ENCODE peak calls at places on chromosomes 5 and 9, in ten cellular contexts. X is ascending aorta, L is sigmoid colon, K is adrenal gland, Y is lower lobe of right lung, G is cardiac fibroblast, W is fibroblast of lung, M is fibroblast of mammary gland, Q is heart left ventricle, O is uterus. B is an unnamed sample.

GRCh38 chr9:136143215-136144001 is 24.7 kb upstream of the TMEM250 start:
- DNase-seq in X (no peak), L (no peak), K (no peak), Y (no peak), G (peak), W (peak), M (peak), Q (no peak), O (no peak), B (peak)

GRCh38 chr5:150148408-150148927 is 7.2 kb downstream of the PDGFRB start:
- DNase-seq in X (peak), L (no peak), K (no peak), Y (no peak), G (no peak), W (no peak), M (peak), Q (no peak), O (no peak), B (no peak)

GRCh38 chr5:124889850-124890249 is 143.4 kb upstream of the ZNF608 start:
- DNase-seq in X (no peak), L (no peak), K (no peak), Y (no peak), G (no peak), W (no peak), M (no peak), Q (no peak), O (no peak), B (no peak)

GRCh38 chr5:102760815-102761214 is 5.7 kb downstream of the PAM start:
- DNase-seq in X (no peak), L (peak), K (no peak), Y (no peak), G (peak), W (peak), M (peak), Q (no peak), O (no peak), B (no peak)

GRCh38 chr9:95044731-95045508 is 272.6 kb downstream of the FANCC start:
- DNase-seq in X (no peak), L (no peak), K (no peak), Y (peak), G (no peak), W (no peak), M (no peak), Q (no peak), O (no peak), B (peak)

GRCh38 chr5:39072915-39073758 is 1.1 kb downstream of the RICTOR start:
- DNase-seq in X (peak), L (no peak), K (peak), Y (peak), G (peak), W (peak), M (peak), Q (no peak), O (no peak), B (peak)

GRCh38 chr9:23587433-23587832 is 238.6 kb downstream of the ELAVL2 start:
- DNase-seq in X (no peak), L (peak), K (peak), Y (peak), G (no peak), W (no peak), M (no peak), Q (peak), O (peak), B (no peak)

GRCh38 chr9:33076031-33076359 is 479 bp downstream of the SMU1 start:
- DNase-seq in X (no peak), L (no peak), K (no peak), Y (no peak), G (no peak), W (no peak), M (peak), Q (no peak), O (no peak), B (no peak)

GRCh38 chr9:79955300-79955699 is 383.5 kb downstream of the TLE4 start:
- DNase-seq in X (no peak), L (no peak), K (no peak), Y (no peak), G (peak), W (peak), M (no peak), Q (no peak), O (no peak), B (no peak)

GRCh38 chr9:131419716-131420115 is 25.8 kb downstream of the PRRC2B start:
- DNase-seq in X (no peak), L (no peak), K (no peak), Y (no peak), G (no peak), W (no peak), M (no peak), Q (no peak), O (no peak), B (no peak)

GRCh38 chr5:7398596-7399260 is 2.8 kb downstream of the ADCY2 start:
- DNase-seq in X (no peak), L (no peak), K (no peak), Y (no peak), G (no peak), W (no peak), M (no peak), Q (no peak), O (no peak), B (no peak)

GRCh38 chr9:86732514-86732913 is 214.8 kb downstream of the GAS1 start:
- DNase-seq in X (peak), L (peak), K (peak), Y (no peak), G (peak), W (peak), M (peak), Q (no peak), O (peak), B (no peak)

GRCh38 chr9:129202613-129203555 is 24.8 kb upstream of the IER5L start:
- DNase-seq in X (peak), L (peak), K (peak), Y (peak), G (peak), W (peak), M (peak), Q (peak), O (peak), B (peak)

GRCh38 chr9:80968611-80969010 is 720.7 kb downstream of the TLE1 start:
- DNase-seq in X (no peak), L (no peak), K (no peak), Y (no peak), G (peak), W (peak), M (peak), Q (no peak), O (no peak), B (no peak)
- TF ChIP-seq CTCF in X (no peak), L (no peak), K (no peak), Y (no peak), G (no peak), W (no peak), M (no peak), Q (no peak), O (no peak), B (no peak)

DNA sequence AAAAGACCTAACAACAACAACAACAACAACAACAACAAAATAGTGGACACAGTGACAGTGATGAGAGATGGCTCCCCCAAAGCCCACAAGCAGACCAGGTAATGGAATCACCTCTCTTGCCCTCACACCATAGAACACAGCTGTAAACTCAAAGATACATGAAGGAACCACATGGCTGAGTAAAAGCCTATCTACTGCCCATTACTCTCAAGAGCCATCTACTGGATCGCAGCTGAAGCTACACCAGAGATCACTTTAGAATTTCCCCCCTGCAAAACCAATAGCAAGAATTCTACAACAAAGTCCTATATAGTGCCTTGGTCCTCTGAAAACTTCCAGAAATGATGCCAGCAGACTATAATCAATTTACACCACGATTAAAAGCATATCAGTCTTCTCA is 1537.6 kb upstream of the CDH9 start:
- DNase-seq in X (no peak), L (no peak), K (no peak), Y (no peak), G (peak), W (no peak), M (peak), Q (no peak), O (no peak), B (no peak)
- TF ChIP-seq CTCF in X (no peak), L (no peak), K (no peak), Y (no peak), G (peak), W (no peak), M (peak), Q (no peak), O (no peak), B (peak)

GRCh38 chr9:26856413-26857032 is 36.1 kb downstream of the CAAP1 start:
- DNase-seq in X (no peak), L (no peak), K (peak), Y (no peak), G (peak), W (peak), M (peak), Q (no peak), O (no peak), B (peak)
- TF ChIP-seq CTCF in X (no peak), L (no peak), K (peak), Y (peak), G (peak), W (peak), M (peak), Q (peak), O (peak), B (peak)

GRCh38 chr5:99169309-99169708 is 240.5 kb upstream of the CHD1 start:
- DNase-seq in X (no peak), L (no peak), K (no peak), Y (no peak), G (peak), W (peak), M (peak), Q (no peak), O (no peak), B (no peak)
- TF ChIP-seq CTCF in X (no peak), L (peak), K (no peak), Y (no peak), G (no peak), W (peak), M (peak), Q (peak), O (no peak), B (no peak)

GRCh38 chr5:54909126-54909525 is 76.3 kb downstream of the ESM1 start:
- DNase-seq in X (no peak), L (no peak), K (no peak), Y (no peak), G (peak), W (no peak), M (peak), Q (no peak), O (no peak), B (no peak)

GRCh38 chr5:54904425-54904824 is 81.0 kb downstream of the ESM1 start:
- DNase-seq in X (no peak), L (no peak), K (no peak), Y (no peak), G (peak), W (peak), M (peak), Q (no peak), O (no peak), B (no peak)

GRCh38 chr5:54902817-54903473 is 82.4 kb downstream of the ESM1 start:
- DNase-seq in X (no peak), L (no peak), K (no peak), Y (no peak), G (peak), W (peak), M (peak), Q (no peak), O (no peak), B (no peak)

GRCh38 chr5:54905246-54905770 is 80.1 kb downstream of the ESM1 start:
- DNase-seq in X (no peak), L (no peak), K (no peak), Y (no peak), G (peak), W (no peak), M (peak), Q (no peak), O (no peak), B (no peak)

DNA sequence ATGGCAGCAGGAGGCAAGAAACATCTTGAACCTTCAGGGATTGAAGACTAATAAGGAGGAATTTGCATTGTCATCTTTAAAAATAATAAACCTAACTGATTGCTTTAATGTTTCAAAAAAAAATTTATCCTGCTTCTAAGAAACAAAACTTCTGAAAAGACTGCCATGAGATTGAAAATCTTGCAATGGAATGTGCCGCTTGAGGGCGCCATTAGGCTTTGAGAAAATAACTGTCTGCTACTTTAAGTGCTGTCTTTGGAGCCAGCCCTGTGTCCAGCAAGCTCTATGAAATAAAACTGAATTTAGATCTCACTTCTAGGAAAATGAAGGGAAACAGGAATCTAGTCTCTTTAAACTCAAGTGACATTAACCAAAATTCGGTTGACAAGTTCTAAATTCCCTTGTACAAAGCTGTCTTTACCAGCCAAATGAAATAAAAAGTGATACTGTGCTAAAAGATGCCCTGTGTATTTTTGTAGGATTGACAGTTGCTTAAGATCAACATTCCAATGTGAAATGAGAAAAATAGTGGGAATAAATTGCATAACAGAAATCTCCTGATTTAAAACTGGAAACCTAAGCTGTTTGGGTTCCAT is 79.4 kb downstream of the ESM1 start:
- DNase-seq in X (peak), L (peak), K (peak), Y (peak), G (peak), W (peak), M (peak), Q (no peak), O (peak), B (peak)
- TF ChIP-seq CTCF in X (peak), L (peak), K (peak), Y (peak), G (peak), W (peak), M (peak), Q (peak), O (peak), B (peak)

GRCh38 chr5:173396311-173396993 is 68.2 kb upstream of the STC2 start:
- DNase-seq in X (no peak), L (peak), K (no peak), Y (no peak), G (no peak), W (no peak), M (no peak), Q (no peak), O (no peak), B (peak)
- TF ChIP-seq CTCF in X (no peak), L (no peak), K (no peak), Y (no peak), G (peak), W (peak), M (no peak), Q (no peak), O (no peak), B (peak)

GRCh38 chr5:54073735-54074134 is 236.6 kb downstream of the ARL15 start:
- DNase-seq in X (no peak), L (no peak), K (no peak), Y (no peak), G (no peak), W (no peak), M (no peak), Q (no peak), O (no peak), B (no peak)
- TF ChIP-seq CTCF in X (no peak), L (no peak), K (no peak), Y (no peak), G (no peak), W (no peak), M (no peak), Q (no peak), O (no peak), B (no peak)

GRCh38 chr5:96641922-96642640 is 20.1 kb upstream of the CAST start:
- DNase-seq in X (no peak), L (no peak), K (no peak), Y (no peak), G (no peak), W (no peak), M (no peak), Q (no peak), O (no peak), B (no peak)

GRCh38 chr5:96640696-96641095 is 21.5 kb upstream of the CAST start:
- DNase-seq in X (no peak), L (no peak), K (no peak), Y (no peak), G (no peak), W (no peak), M (no peak), Q (no peak), O (no peak), B (no peak)

GRCh38 chr5:96638566-96638965 is 23.6 kb upstream of the CAST start:
- DNase-seq in X (no peak), L (no peak), K (no peak), Y (no peak), G (no peak), W (no peak), M (no peak), Q (no peak), O (no peak), B (no peak)

GRCh38 chr5:96645096-96645495 is 17.1 kb upstream of the CAST start:
- DNase-seq in X (no peak), L (no peak), K (no peak), Y (no peak), G (no peak), W (no peak), M (no peak), Q (no peak), O (no peak), B (no peak)

GRCh38 chr5:96641368-96641767 is 20.8 kb upstream of the CAST start:
- DNase-seq in X (no peak), L (no peak), K (no peak), Y (no peak), G (no peak), W (peak), M (peak), Q (no peak), O (no peak), B (no peak)
- TF ChIP-seq CTCF in X (no peak), L (no peak), K (no peak), Y (no peak), G (no peak), W (no peak), M (no peak), Q (no peak), O (no peak), B (no peak)

GRCh38 chr9:12934515-12935301 is 159.9 kb downstream of the LURAP1L start:
- DNase-seq in X (no peak), L (no peak), K (no peak), Y (no peak), G (peak), W (no peak), M (no peak), Q (no peak), O (no peak), B (no peak)

GRCh38 chr9:12930906-12931305 is 156.1 kb downstream of the LURAP1L start:
- DNase-seq in X (no peak), L (no peak), K (no peak), Y (no peak), G (no peak), W (no peak), M (peak), Q (no peak), O (no peak), B (no peak)

GRCh38 chr9:12935714-12936113 is 160.9 kb downstream of the LURAP1L start:
- DNase-seq in X (no peak), L (no peak), K (no peak), Y (no peak), G (peak), W (peak), M (peak), Q (no peak), O (no peak), B (no peak)

DNA sequence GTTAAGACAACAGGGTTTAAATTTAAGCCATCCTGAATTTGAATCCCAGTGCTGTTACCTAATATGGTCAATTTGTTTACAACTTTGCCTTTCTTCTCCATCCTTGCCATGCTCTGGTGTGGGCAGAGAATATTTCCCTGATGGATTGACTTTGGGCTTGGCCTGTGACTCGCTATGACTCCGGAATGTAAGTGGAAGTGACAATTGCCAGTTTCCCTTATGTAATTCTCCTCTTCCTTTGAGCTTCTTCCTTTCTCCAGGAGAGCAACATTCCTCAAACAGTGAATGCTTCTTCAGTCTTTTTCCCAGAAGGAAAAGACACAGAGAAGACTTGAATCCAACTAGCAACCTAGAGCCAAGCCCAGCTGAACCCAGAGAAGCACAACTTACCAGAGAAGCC is 159.1 kb downstream of the LURAP1L start:
- DNase-seq in X (no peak), L (no peak), K (no peak), Y (no peak), G (peak), W (peak), M (peak), Q (no peak), O (no peak), B (no peak)
- TF ChIP-seq CTCF in X (no peak), L (no peak), K (no peak), Y (no peak), G (no peak), W (no peak), M (no peak), Q (no peak), O (no peak), B (no peak)

DNA sequence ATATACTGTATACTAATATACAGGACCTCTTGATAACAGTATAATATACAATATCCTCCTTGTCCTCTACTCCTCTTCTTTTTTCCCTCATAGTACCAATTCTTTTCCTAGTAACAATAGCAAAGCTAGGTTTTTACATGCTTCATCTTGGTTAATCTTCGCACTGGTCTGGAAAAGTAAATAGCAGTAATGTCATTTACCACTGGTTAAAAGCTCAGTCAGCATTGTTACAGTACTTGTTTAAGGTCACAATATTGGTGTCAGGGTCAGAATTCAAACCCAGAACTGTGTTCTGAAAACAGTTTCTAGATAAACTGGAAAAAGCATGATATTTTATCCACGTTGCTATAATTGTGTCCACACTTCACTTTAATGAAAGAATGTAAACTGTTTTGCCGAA is 692.4 kb upstream of the CDH6 start:
- DNase-seq in X (no peak), L (no peak), K (no peak), Y (no peak), G (no peak), W (no peak), M (no peak), Q (no peak), O (no peak), B (no peak)
- TF ChIP-seq CTCF in X (no peak), L (no peak), K (no peak), Y (no peak), G (no peak), W (no peak), M (no peak), Q (no peak), O (no peak), B (no peak)

B was measured in glutamatergic neuron.